ENCODE peak calls at places on chromosomes 16 and 17, in seven cellular contexts. O is IMR-90, R is foreskin fibroblast, Z is neural crest cell, N is fibroblast of villous mesenchyme, F is neural progenitor cell, C is heart left ventricle. U is an unnamed sample.

GRCh38 chr16:81610144-81610842 is 165.7 kb downstream of the CMIP start:
- DNase-seq in O (peak; percentile 84), R (peak; percentile 93), Z (no peak), N (peak; percentile 54), F (no peak), C (peak; percentile 87), U (no peak)

GRCh38 chr16:83727018-83727417 is 80.8 kb upstream of the HSBP1 start:
- DNase-seq in O (peak; percentile 57), R (no peak), Z (no peak), N (peak; percentile 59), F (no peak), C (no peak), U (no peak)

GRCh38 chr16:68665501-68665900 is 20.4 kb downstream of the CDH3 start:
- DNase-seq in O (no peak), R (no peak), Z (no peak), N (no peak), F (no peak), C (no peak), U (no peak)

GRCh38 chr17:42920106-42920900 is 19.7 kb downstream of the G6PC1 start:
- DNase-seq in O (no peak), R (no peak), Z (no peak), N (no peak), F (peak; percentile 8), C (no peak), U (no peak)

GRCh38 chr16:28548306-28548802 is 5.4 kb upstream of the SGF29 start:
- DNase-seq in O (no peak), R (no peak), Z (no peak), N (no peak), F (no peak), C (no peak), U (no peak)

GRCh38 chr16:29662000-29662728 is 883 bp upstream of the SPN start:
- DNase-seq in O (no peak), R (no peak), Z (no peak), N (no peak), F (no peak), C (no peak), U (no peak)

GRCh38 chr16:10752843-10753523 is 9.3 kb downstream of the NUBP1 start:
- DNase-seq in O (no peak), R (no peak), Z (no peak), N (no peak), F (no peak), C (peak; percentile 86), U (no peak)

GRCh38 chr17:65074778-65075250 is 18.3 kb upstream of the GNA13 start:
- DNase-seq in O (peak; percentile 68), R (peak; percentile 48), Z (no peak), N (peak; percentile 93), F (no peak), C (peak; percentile 85), U (no peak)

GRCh38 chr16:82456683-82457082 is 170.1 kb upstream of the CDH13 start:
- DNase-seq in O (peak; percentile 36), R (peak; percentile 43), Z (peak; percentile 57), N (peak; percentile 75), F (peak; percentile 84), C (no peak), U (peak; percentile 82)

GRCh38 chr17:29150191-29150590 is 30.0 kb downstream of the MYO18A start:
- DNase-seq in O (no peak), R (no peak), Z (no peak), N (no peak), F (no peak), C (no peak), U (no peak)

GRCh38 chr17:46968896-46969295 is 10.2 kb downstream of the RPRML start:
- DNase-seq in O (no peak), R (no peak), Z (no peak), N (no peak), F (no peak), C (no peak), U (no peak)

GRCh38 chr17:51371732-51372151 is 111.4 kb downstream of the UTP18 start:
- DNase-seq in O (peak; percentile 50), R (peak; percentile 22), Z (peak; percentile 51), N (peak; percentile 38), F (peak; percentile 85), C (no peak), U (no peak)

GRCh38 chr17:58333396-58334207 is 5.0 kb upstream of the TSPOAP1 start:
- DNase-seq in O (no peak), R (no peak), Z (no peak), N (no peak), F (no peak), C (no peak), U (no peak)

GRCh38 chr17:83012161-83012800 is 67.1 kb upstream of the METRNL start:
- DNase-seq in O (no peak), R (peak; percentile 39), Z (no peak), N (no peak), F (no peak), C (no peak), U (no peak)

GRCh38 chr16:28082624-28083023 is 19.1 kb upstream of the GSG1L start:
- DNase-seq in O (no peak), R (no peak), Z (no peak), N (peak; percentile 73), F (peak; percentile 78), C (no peak), U (no peak)

GRCh38 chr17:62804822-62805221 is 3.3 kb downstream of the MARCHF10 start:
- DNase-seq in O (peak; percentile 75), R (peak; percentile 74), Z (no peak), N (peak; percentile 77), F (no peak), C (no peak), U (no peak)

GRCh38 chr17:17252149-17252810 is 15.3 kb upstream of the FLCN start:
- DNase-seq in O (no peak), R (no peak), Z (no peak), N (peak; percentile 3), F (no peak), C (no peak), U (no peak)

GRCh38 chr17:57601328-57601727 is 143.8 kb downstream of the CCDC182 start:
- DNase-seq in O (no peak), R (no peak), Z (no peak), N (no peak), F (no peak), C (no peak), U (no peak)

GRCh38 chr16:83806721-83807120 is 1.1 kb upstream of the HSBP1 start:
- DNase-seq in O (no peak), R (no peak), Z (no peak), N (no peak), F (no peak), C (no peak), U (no peak)

GRCh38 chr17:17659340-17659739 is 21.9 kb upstream of the RAI1 start:
- DNase-seq in O (no peak), R (no peak), Z (no peak), N (no peak), F (no peak), C (no peak), U (no peak)

GRCh38 chr16:25893332-25893731 is 201.6 kb downstream of the HS3ST4 start:
- DNase-seq in O (no peak), R (no peak), Z (no peak), N (no peak), F (no peak), C (no peak), U (no peak)

DNA sequence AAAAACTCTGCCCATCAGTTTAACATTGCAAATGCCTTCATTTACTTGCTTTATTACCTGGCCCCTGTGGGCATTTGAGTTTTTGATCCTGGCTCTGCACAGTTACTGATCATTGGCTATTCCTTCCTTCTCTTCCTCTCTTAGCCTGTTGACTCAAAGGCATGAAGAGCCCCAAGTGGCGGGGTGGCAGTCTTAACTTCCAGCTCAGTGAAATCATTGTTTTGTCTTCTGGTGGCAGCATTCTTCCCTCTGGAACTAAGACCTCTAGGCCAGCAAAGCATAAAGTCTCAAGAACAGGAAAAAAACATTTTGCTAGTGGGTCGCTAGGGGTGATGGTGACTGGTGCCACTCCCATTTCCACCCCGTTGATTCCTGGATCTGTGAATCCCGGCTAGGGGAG is 52.3 kb upstream of the MRTFB start:
- DNase-seq in O (no peak), R (peak; percentile 52), Z (no peak), N (no peak), F (peak; percentile 27), C (no peak), U (no peak)
- TF ChIP-seq CTCF in O (no peak), R (no peak), Z (no peak), N (no peak), F (peak; percentile 17), C (no peak), U (no peak)

GRCh38 chr16:50593410-50594139 is 45.4 kb downstream of the NKD1 start:
- DNase-seq in O (no peak), R (no peak), Z (peak; percentile 10), N (peak; percentile 5), F (peak; percentile 86), C (no peak), U (no peak)
- TF ChIP-seq CTCF in O (peak; percentile 23), R (no peak), Z (peak; percentile 36), N (peak; percentile 19), F (peak; percentile 81), C (no peak), U (peak; percentile 42)

GRCh38 chr16:88978608-88979346 is 1.8 kb upstream of the CBFA2T3 start:
- DNase-seq in O (no peak), R (no peak), Z (no peak), N (no peak), F (no peak), C (no peak), U (no peak)
- TF ChIP-seq CTCF in O (no peak), R (no peak), Z (no peak), N (no peak), F (no peak), C (no peak), U (no peak)

GRCh38 chr16:6335072-6335471 is 997.6 kb upstream of the RBFOX1 start:
- DNase-seq in O (no peak), R (no peak), Z (peak; percentile 40), N (no peak), F (peak; percentile 43), C (no peak), U (no peak)
- TF ChIP-seq CTCF in O (no peak), R (peak; percentile 21), Z (peak; percentile 66), N (peak; percentile 30), F (peak; percentile 65), C (peak; percentile 27), U (peak; percentile 29)

GRCh38 chr16:67104061-67104460 is 5.7 kb upstream of the PHAF1 start:
- DNase-seq in O (peak; percentile 23), R (peak; percentile 54), Z (peak; percentile 7), N (no peak), F (peak; percentile 50), C (peak; percentile 31), U (no peak)

GRCh38 chr16:67101301-67101675 is 8.5 kb upstream of the PHAF1 start:
- DNase-seq in O (peak; percentile 35), R (no peak), Z (no peak), N (peak; percentile 25), F (no peak), C (no peak), U (no peak)

GRCh38 chr16:67101683-67102082 is 8.1 kb upstream of the PHAF1 start:
- DNase-seq in O (peak; percentile 72), R (no peak), Z (no peak), N (no peak), F (no peak), C (no peak), U (no peak)

GRCh38 chr16:67098599-67098998 is 11.1 kb upstream of the PHAF1 start:
- DNase-seq in O (no peak), R (no peak), Z (no peak), N (no peak), F (no peak), C (no peak), U (no peak)

GRCh38 chr16:67100569-67101300 is 9.0 kb upstream of the PHAF1 start:
- DNase-seq in O (peak; percentile 56), R (peak; percentile 53), Z (no peak), N (peak; percentile 63), F (no peak), C (no peak), U (no peak)
- TF ChIP-seq CTCF in O (peak; percentile 58), R (peak; percentile 23), Z (peak; percentile 55), N (peak; percentile 45), F (peak; percentile 34), C (no peak), U (peak; percentile 55)